ENCODE peak calls at places on chromosomes 6 and 20, in five cellular contexts. Z is astrocyte of the spinal cord, M is cardiac muscle cell, P is GM10248, W is progenitor cell of endocrine pancreas. J is an unnamed sample.

GRCh38 chr6:24323632-24324337 is 34.1 kb downstream of the DCDC2 start:
- DNase-seq in P (no peak), Z (peak), W (no peak), M (peak), J (no peak)

GRCh38 chr20:49345538-49345937 is 67.7 kb upstream of the ZNFX1 start:
- DNase-seq in Z (peak), M (peak), P (no peak), W (no peak), J (no peak)

GRCh38 chr6:85126448-85127178 is 323.3 kb upstream of the NT5E start:
- DNase-seq in P (peak), W (peak), Z (peak), M (peak), J (peak)

GRCh38 chr20:6185268-6185667 is 62.4 kb upstream of the FERMT1 start:
- DNase-seq in W (no peak), M (peak), P (no peak), Z (no peak), J (no peak)

GRCh38 chr20:33532753-33533459 is 43.0 kb downstream of the CBFA2T2 start:
- DNase-seq in Z (no peak), P (no peak), W (no peak), M (peak), J (no peak)

GRCh38 chr6:161829186-161829794 is 555.4 kb upstream of the AGPAT4 start:
- DNase-seq in Z (peak), M (no peak), W (no peak), P (no peak), J (no peak)

GRCh38 chr20:46021361-46022359 is 7.4 kb upstream of the SLC12A5 start:
- DNase-seq in M (peak), Z (no peak), W (peak), P (peak), J (peak)

GRCh38 chr6:142731611-142732010 is 213.4 kb downstream of the HIVEP2 start:
- DNase-seq in P (no peak), M (no peak), W (no peak), Z (no peak), J (no peak)

GRCh38 chr6:81929828-81930227 is 177.3 kb upstream of the TENT5A start:
- DNase-seq in Z (peak), M (peak), P (no peak), W (no peak), J (no peak)

GRCh38 chr6:142942805-142943227 is 2.2 kb downstream of the HIVEP2 start:
- DNase-seq in W (no peak), M (peak), P (no peak), Z (peak), J (peak)

GRCh38 chr6:134175532-134176282 is 123.3 kb upstream of the SLC2A12 start:
- DNase-seq in P (peak), M (peak), Z (peak), W (no peak), J (peak)

GRCh38 chr6:24228681-24229255 is 102.8 kb downstream of the NRSN1 start:
- DNase-seq in P (no peak), W (no peak), Z (peak), M (peak), J (no peak)

GRCh38 chr6:84554706-84555105 is 209.7 kb downstream of the TBX18 start:
- DNase-seq in M (no peak), P (no peak), W (no peak), Z (no peak), J (no peak)

GRCh38 chr20:41177636-41178035 is 40.3 kb downstream of the PLCG1 start:
- DNase-seq in Z (peak), P (no peak), W (no peak), M (peak), J (no peak)

GRCh38 chr6:43077981-43078411 is 1.9 kb downstream of the PTK7 start:
- DNase-seq in P (no peak), Z (no peak), W (no peak), M (peak), J (no peak)

GRCh38 chr20:42483694-42484303 is 705.9 kb downstream of the PTPRT start:
- DNase-seq in Z (no peak), W (no peak), P (no peak), M (peak), J (no peak)
- TF ChIP-seq CTCF in Z (peak), W (peak), P (no peak), M (peak), J (peak)

DNA sequence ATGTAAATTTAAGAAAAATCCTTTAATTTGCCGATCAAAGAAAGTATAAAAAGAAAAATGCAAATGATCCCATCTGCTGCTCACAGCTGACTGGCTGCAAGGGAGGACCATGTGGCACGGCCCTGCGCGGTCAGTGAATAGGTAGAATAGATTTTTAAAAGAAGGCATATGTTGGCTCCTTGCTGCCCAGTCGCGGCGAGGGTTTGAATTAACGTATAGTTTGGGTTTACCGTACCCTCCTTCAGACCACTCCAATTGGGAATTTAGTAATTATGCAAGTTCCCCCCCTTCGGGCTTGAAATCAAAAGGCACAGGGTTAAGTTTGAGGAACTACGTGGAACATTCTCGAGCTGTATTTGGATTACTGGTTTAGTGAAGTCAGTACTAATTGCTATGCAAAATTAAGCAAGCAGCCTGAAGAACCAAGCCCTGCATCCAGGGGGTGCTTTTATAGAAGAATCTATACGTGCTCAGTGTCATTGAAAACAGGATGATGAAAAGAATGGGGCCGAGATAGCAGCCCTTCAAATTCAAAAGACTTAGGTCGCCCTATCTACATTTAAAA is 1.1 kb upstream of the BEND3 start:
- DNase-seq in M (peak), Z (peak), W (no peak), P (no peak), J (peak)
- TF ChIP-seq CTCF in M (peak), Z (no peak), W (peak), P (no peak), J (peak)

GRCh38 chr20:25294459-25295385 is 46.8 kb downstream of the PYGB start:
- DNase-seq in W (peak), P (peak), Z (peak), M (peak), J (peak)

GRCh38 chr20:25297141-25297905 is 49.4 kb downstream of the PYGB start:
- DNase-seq in Z (no peak), W (no peak), P (peak), M (no peak), J (peak)

GRCh38 chr20:25295386-25296093 is 47.7 kb downstream of the PYGB start:
- DNase-seq in Z (no peak), W (no peak), M (no peak), P (no peak), J (no peak)

GRCh38 chr20:25293910-25294458 is 46.1 kb downstream of the PYGB start:
- DNase-seq in P (no peak), W (no peak), M (no peak), Z (no peak), J (no peak)

DNA sequence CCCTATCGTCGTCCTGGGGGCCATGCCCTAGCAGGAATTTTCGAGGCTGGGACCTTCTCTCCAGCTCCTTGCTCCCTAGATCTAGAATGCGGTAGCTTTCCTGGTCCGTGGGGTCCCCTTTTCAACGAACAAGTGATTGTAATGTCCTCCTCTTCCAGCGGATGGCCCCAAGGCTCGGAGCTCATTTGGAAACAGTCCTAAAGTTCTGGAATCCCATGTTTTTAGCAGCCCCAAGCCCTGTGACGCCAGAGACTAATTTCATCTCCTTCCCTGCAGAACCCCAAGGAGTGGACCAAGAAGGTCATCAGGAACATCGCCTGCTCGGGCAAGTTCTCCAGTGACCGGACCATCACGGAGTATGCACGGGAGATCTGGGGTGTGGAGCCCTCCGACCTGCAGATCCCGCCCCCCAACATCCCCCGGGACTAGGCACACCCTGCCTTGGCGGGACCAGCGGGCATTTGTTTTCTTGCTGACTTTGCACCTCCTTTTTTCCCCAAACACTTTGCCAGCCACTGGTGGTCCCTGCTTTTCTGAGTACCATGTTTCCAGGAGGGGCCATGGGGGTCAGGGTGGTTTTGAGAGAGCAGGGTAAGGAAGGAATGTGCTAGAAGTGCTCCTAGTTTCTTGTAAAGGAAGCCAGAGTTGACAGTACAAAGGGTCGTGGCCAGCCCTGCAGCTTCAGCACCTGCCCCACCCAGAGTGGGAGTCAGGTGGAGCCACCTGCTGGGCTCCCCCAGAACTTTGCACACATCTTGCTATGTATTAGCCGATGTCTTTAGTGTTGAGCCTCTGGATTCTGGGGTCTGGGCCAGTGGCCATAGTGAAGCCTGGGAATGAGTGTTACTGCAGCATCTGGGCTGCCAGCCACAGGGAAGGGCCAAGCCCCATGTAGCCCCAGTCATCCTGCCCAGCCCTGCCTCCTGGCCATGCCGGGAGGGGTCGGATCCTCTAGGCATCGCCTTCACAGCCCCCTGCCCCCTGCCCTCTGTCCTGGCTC is 48.5 kb downstream of the PYGB start:
- DNase-seq in Z (no peak), M (peak), W (no peak), P (peak), J (peak)
- TF ChIP-seq CTCF in Z (peak), M (peak), W (peak), P (peak), J (peak)

DNA sequence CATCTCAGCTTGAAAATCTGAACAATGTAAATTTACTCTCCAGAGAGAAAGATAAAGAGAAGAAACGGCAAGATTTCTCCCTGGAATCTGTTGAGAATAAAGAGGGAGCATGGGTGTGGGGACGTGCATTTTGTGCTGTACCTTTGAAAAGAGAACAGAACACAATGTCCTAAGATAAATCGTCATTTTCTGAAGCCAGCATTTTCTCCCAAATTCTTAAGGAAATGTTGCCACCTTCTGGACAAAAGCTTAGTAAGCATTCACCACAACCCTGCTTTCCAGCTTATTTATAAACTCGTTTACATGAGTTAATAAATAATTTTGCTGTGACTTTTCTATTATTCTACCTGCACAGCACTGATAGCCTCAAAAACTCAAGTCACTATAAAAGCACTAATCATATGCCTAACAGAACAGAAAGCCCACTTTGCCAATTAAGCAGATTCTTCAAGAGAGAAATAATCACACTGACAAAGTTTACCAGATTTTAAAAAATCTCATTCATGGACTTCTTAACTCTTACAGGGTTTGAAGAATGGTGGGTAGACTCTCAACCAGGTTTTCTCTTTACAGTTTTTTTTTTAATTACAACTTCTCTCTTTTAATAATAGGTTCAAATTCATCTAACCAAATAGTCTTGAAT is 155.8 kb downstream of the MBOAT1 start:
- DNase-seq in P (peak), Z (peak), W (no peak), M (peak), J (peak)
- TF ChIP-seq CTCF in P (peak), Z (peak), W (peak), M (peak), J (peak)

GRCh38 chr6:151084275-151084674 is 155.5 kb upstream of the AKAP12 start:
- DNase-seq in W (no peak), P (no peak), M (no peak), Z (no peak), J (no peak)
- TF ChIP-seq CTCF in W (no peak), P (no peak), M (no peak), Z (no peak), J (no peak)

DNA sequence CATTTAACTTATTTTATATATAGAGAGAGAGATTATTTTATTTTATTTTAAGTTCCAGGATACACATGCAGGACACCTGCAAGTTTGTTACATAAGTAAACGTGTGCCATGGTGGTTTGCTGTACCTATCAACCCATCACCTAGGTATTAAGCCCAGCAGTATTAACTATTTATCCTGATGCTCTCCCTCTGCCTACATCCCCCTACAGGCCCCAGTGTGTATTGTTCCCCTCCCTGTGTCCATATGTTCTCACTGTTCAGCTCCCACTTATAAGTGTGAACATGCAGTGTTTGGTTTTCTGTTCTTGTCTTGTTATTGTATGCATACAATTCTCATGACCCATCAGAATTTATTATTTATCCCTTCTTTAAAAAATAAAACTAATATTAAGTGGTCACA is 34.6 kb downstream of the FKBP1C start:
- DNase-seq in W (no peak), P (no peak), Z (no peak), M (no peak), J (no peak)
- TF ChIP-seq CTCF in W (peak), P (no peak), Z (no peak), M (no peak), J (no peak)

DNA sequence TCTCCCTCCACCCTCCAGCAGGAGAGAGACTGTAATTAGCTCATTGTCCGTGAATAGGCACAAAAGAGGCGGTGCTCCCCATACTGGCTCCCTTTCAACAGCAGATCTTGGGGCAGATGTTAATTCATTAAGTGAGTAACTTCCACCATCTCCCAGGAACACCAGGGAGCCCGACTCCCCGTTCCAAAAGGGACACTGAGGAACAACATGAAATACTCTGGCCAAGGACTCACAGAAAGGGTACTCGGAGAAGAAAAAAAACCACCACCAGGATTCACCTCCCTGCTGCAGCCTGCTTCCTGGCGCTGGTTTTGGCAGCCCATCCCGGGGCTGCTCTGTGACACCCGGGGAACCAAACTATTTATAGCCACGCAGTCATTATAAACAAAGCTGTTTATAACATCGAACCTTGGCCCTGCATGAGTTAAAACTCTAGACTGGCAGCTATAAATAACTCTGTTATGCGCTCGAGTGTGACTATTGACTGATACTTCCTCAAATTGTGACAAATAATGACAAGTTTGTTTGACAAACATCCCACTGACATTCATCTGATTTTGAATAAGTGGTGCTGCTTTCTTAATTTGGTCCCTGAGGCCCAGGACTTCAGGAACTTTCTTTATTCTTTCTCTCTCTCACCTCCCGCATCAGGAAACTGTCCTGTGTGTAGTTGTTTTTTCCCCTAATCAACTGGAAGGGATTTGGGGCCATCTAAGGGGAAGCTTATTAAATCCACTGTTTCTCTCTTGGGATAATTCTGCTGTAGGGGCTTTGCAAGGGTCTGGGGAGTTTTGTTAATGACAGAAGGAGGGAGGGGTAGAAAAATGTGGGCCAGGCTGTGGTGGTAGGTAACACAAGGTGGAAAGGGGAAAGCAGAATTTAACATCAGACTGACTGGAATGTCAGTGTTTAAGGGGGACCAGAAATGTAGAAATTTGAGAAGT is 521.6 kb downstream of the CD83 start:
- DNase-seq in P (peak), Z (peak), W (no peak), M (peak), J (peak)
- TF ChIP-seq CTCF in P (no peak), Z (no peak), W (no peak), M (no peak), J (no peak)

DNA sequence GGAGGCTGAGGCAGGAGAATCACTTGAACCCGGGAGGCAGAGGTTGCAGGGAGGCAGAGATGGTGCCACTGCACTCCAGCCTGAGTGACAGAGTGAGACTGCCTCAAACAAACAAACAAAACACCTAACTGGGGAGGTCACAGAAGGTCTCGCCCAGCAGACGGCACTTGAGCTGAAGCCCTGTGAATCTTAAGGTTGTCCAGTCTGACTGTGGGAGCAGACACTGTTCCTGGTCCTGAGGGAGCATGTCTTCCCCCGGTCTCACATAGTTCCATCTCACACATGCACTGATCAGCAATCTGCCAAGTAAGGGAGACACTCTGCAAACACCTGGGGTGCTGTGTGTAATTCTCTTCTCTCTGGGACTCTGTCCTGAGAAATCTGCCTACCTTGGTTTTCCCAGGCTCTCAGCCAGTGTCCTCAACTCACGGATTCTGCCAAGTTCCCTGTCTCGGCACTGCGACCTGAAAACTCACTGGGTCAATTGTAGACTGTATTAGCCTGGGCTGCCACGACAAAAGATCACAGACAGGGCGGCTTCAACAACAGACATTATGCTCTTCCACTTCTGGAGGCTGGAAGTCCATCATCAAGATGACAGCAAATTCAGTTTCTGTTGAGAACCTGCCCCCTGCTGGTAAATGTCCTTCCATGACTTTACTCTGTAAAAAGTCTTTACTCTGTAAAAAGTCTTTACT is 94.3 kb downstream of the JPH2 start:
- DNase-seq in M (peak), Z (peak), W (no peak), P (no peak), J (no peak)
- TF ChIP-seq CTCF in M (peak), Z (peak), W (peak), P (peak), J (peak)

DNA sequence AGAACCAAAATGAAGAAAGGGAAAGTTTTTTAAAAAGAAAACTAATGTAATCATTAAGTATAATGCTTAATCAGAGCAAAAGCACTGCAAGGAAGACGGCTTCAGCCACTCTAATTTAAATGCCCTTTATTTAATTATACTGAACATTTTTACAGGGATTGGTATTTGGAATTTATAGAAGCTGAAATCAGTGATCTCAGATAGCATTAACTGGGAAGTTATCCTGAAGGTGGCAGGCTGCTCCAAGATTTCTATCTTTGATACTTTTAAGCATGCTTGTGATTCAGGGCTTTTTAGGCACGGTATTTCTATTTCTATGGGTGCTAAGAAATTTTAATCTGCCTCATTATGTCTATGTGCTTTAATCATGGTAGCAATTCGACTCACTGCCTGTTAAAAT is 1.3 kb upstream of the NDUFAF4 start:
- DNase-seq in P (no peak), M (peak), Z (peak), W (no peak), J (peak)
- TF ChIP-seq CTCF in P (peak), M (peak), Z (peak), W (peak), J (peak)